ENCODE peak calls at places on chromosomes 5 and 9, in nine cellular contexts. One of them, this sample, is unnamed.

GRCh38 chr5:2917093-2917492 is 165.6 kb upstream of the IRX2 start:
- DNase-seq in HEK293T: peak
- DNase-seq in A172: no peak
- DNase-seq in stimulated activated CD4-positive, alpha-beta T cell treated with anti-CD3 and anti-CD28 coated beads, Interleukin-1b, Interleukin-23, amount 100 ng/mL, for 24 hours: no peak
- DNase-seq in AG08395: no peak
- DNase-seq in psoas muscle: no peak
- DNase-seq in KBM-7: no peak
- DNase-seq in ACHN: no peak
- DNase-seq in dorsolateral prefrontal cortex: no peak
- DNase-seq in this sample: peak

GRCh38 chr9:107024193-107024592 is 161.2 kb downstream of the ZNF462 start:
- DNase-seq in KBM-7: peak
- DNase-seq in HEK293T: no peak
- DNase-seq in psoas muscle: no peak
- DNase-seq in A172: peak
- DNase-seq in ACHN: peak
- DNase-seq in stimulated activated CD4-positive, alpha-beta T cell treated with anti-CD3 and anti-CD28 coated beads, Interleukin-1b, Interleukin-23, amount 100 ng/mL, for 24 hours: no peak
- DNase-seq in dorsolateral prefrontal cortex: no peak
- DNase-seq in AG08395: no peak
- DNase-seq in this sample: no peak

GRCh38 chr5:180669661-180670060 is 20.3 kb upstream of the FLT4 start:
- DNase-seq in KBM-7: no peak
- DNase-seq in ACHN: no peak
- DNase-seq in dorsolateral prefrontal cortex: no peak
- DNase-seq in stimulated activated CD4-positive, alpha-beta T cell treated with anti-CD3 and anti-CD28 coated beads, Interleukin-1b, Interleukin-23, amount 100 ng/mL, for 24 hours: no peak
- DNase-seq in HEK293T: no peak
- DNase-seq in psoas muscle: no peak
- DNase-seq in AG08395: no peak
- DNase-seq in A172: peak
- DNase-seq in this sample: no peak

GRCh38 chr5:1314564-1314982 is 19.7 kb upstream of the TERT start:
- DNase-seq in stimulated activated CD4-positive, alpha-beta T cell treated with anti-CD3 and anti-CD28 coated beads, Interleukin-1b, Interleukin-23, amount 100 ng/mL, for 24 hours: no peak
- DNase-seq in AG08395: no peak
- DNase-seq in psoas muscle: peak
- DNase-seq in KBM-7: no peak
- DNase-seq in dorsolateral prefrontal cortex: no peak
- DNase-seq in HEK293T: no peak
- DNase-seq in A172: no peak
- DNase-seq in ACHN: no peak
- DNase-seq in this sample: peak

GRCh38 chr5:21070871-21071270 is 1082.9 kb upstream of the CDH18 start:
- DNase-seq in KBM-7: no peak
- DNase-seq in AG08395: no peak
- DNase-seq in HEK293T: no peak
- DNase-seq in ACHN: no peak
- DNase-seq in dorsolateral prefrontal cortex: no peak
- DNase-seq in stimulated activated CD4-positive, alpha-beta T cell treated with anti-CD3 and anti-CD28 coated beads, Interleukin-1b, Interleukin-23, amount 100 ng/mL, for 24 hours: no peak
- DNase-seq in A172: peak
- DNase-seq in psoas muscle: no peak
- DNase-seq in this sample: no peak

GRCh38 chr5:81751836-81752643 is 1.1 kb upstream of the SSBP2 start:
- DNase-seq in psoas muscle: no peak
- DNase-seq in KBM-7: no peak
- DNase-seq in A172: no peak
- DNase-seq in ACHN: peak
- DNase-seq in stimulated activated CD4-positive, alpha-beta T cell treated with anti-CD3 and anti-CD28 coated beads, Interleukin-1b, Interleukin-23, amount 100 ng/mL, for 24 hours: no peak
- DNase-seq in HEK293T: no peak
- DNase-seq in AG08395: no peak
- DNase-seq in dorsolateral prefrontal cortex: no peak
- DNase-seq in this sample: peak

GRCh38 chr9:7240569-7241311 is 483.0 kb downstream of the KDM4C start:
- DNase-seq in ACHN: no peak
- DNase-seq in A172: no peak
- DNase-seq in stimulated activated CD4-positive, alpha-beta T cell treated with anti-CD3 and anti-CD28 coated beads, Interleukin-1b, Interleukin-23, amount 100 ng/mL, for 24 hours: no peak
- DNase-seq in AG08395: no peak
- DNase-seq in psoas muscle: no peak
- DNase-seq in KBM-7: no peak
- DNase-seq in HEK293T: no peak
- DNase-seq in dorsolateral prefrontal cortex: no peak
- DNase-seq in this sample: no peak

GRCh38 chr9:19999491-20000057 is 210.7 kb upstream of the SLC24A2 start:
- DNase-seq in KBM-7: no peak
- DNase-seq in AG08395: peak
- DNase-seq in A172: peak
- DNase-seq in ACHN: peak
- DNase-seq in stimulated activated CD4-positive, alpha-beta T cell treated with anti-CD3 and anti-CD28 coated beads, Interleukin-1b, Interleukin-23, amount 100 ng/mL, for 24 hours: no peak
- DNase-seq in dorsolateral prefrontal cortex: no peak
- DNase-seq in HEK293T: no peak
- DNase-seq in psoas muscle: no peak
- DNase-seq in this sample: no peak

GRCh38 chr5:62149894-62150293 is 156.1 kb upstream of the KIF2A start:
- DNase-seq in dorsolateral prefrontal cortex: no peak
- DNase-seq in stimulated activated CD4-positive, alpha-beta T cell treated with anti-CD3 and anti-CD28 coated beads, Interleukin-1b, Interleukin-23, amount 100 ng/mL, for 24 hours: no peak
- DNase-seq in HEK293T: no peak
- DNase-seq in AG08395: no peak
- DNase-seq in psoas muscle: no peak
- DNase-seq in ACHN: no peak
- DNase-seq in A172: no peak
- DNase-seq in KBM-7: peak
- DNase-seq in this sample: no peak

This sample was measured in aorta.